ENCODE peak calls at places on chromosomes 13 and 19, in five cellular contexts. V is K562, K is GM12878, M is HepG2, P is HEK293T. Z is an unnamed sample.

GRCh38 chr13:74325106-74325505 is 190.9 kb upstream of the KLF12 start:
- DNase-seq in P (peak), M (peak), K (no peak), V (no peak), Z (peak)

GRCh38 chr19:52200044-52200443 is 10.2 kb downstream of the PPP2R1A start:
- DNase-seq in K (no peak), M (no peak), P (no peak), V (no peak), Z (no peak)

GRCh38 chr13:51249767-51250741 is 27.9 kb downstream of the FAM124A start:
- DNase-seq in M (peak), V (peak), P (peak), K (no peak), Z (peak)

GRCh38 chr19:55599468-55600335 is at the start of the genes FIZ1 and ZNF524:
- DNase-seq in P (peak), K (peak), M (peak), V (peak), Z (peak)

GRCh38 chr13:43908156-43909126 is 28.7 kb downstream of the LACC1 start:
- DNase-seq in K (no peak), P (no peak), V (no peak), M (peak), Z (peak)

GRCh38 chr13:77918391-77919261 is at the start of gene EDNRB:
- DNase-seq in M (no peak), K (no peak), V (no peak), P (peak), Z (peak)

GRCh38 chr13:110186221-110186838 is 120.6 kb downstream of the COL4A1 start:
- DNase-seq in V (no peak), M (no peak), P (no peak), K (no peak), Z (no peak)

GRCh38 chr13:40352385-40352778 is 314.1 kb downstream of the FOXO1 start:
- DNase-seq in K (no peak), P (no peak), M (no peak), V (no peak), Z (no peak)

GRCh38 chr13:31433201-31433600 is 233.4 kb downstream of the B3GLCT start:
- DNase-seq in M (no peak), P (no peak), K (no peak), V (no peak), Z (no peak)

GRCh38 chr13:31434613-31435012 is 234.8 kb downstream of the B3GLCT start:
- DNase-seq in P (no peak), M (no peak), K (no peak), V (no peak), Z (no peak)

GRCh38 chr13:31433756-31434155 is 234.0 kb downstream of the B3GLCT start:
- DNase-seq in P (no peak), K (no peak), V (no peak), M (no peak), Z (no peak)

GRCh38 chr13:31427151-31427867 is 227.5 kb downstream of the B3GLCT start:
- DNase-seq in K (no peak), V (no peak), P (no peak), M (no peak), Z (no peak)

DNA sequence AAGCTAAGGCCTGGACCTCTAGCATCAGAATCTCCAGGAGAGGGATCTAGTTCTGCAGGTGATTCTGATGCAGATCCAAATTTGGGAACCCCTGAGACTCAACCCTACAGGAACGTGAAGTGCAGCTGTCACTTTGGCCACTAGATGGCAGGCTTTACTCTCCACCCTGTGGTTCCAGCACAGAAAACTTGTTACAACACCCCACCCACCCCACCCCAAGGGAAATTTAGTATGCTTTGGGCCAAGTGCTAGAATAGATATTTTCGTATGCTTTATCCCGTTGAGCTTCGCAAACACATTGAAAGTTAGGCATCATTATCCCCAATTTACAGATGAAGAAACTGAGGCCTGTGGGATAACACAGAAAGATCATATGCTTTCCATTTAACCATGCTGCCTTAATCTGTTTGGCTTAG is 232.0 kb downstream of the B3GLCT start:
- DNase-seq in V (peak), P (peak), K (no peak), M (peak), Z (peak)
- TF ChIP-seq FOXM1 in V (no peak), P (no peak), K (no peak), M (no peak), Z (no peak)

GRCh38 chr13:31964168-31964567 is 67.4 kb upstream of the FRY start:
- DNase-seq in K (no peak), P (no peak), M (no peak), V (no peak), Z (no peak)

GRCh38 chr13:31967155-31967554 is 64.4 kb upstream of the FRY start:
- DNase-seq in M (no peak), K (no peak), V (no peak), P (no peak), Z (no peak)

GRCh38 chr13:31965361-31966066 is 66.1 kb upstream of the FRY start:
- DNase-seq in M (no peak), K (peak), P (no peak), V (no peak), Z (no peak)

GRCh38 chr13:31957772-31958171 is 73.8 kb upstream of the FRY start:
- DNase-seq in K (no peak), V (no peak), P (no peak), M (no peak), Z (no peak)

DNA sequence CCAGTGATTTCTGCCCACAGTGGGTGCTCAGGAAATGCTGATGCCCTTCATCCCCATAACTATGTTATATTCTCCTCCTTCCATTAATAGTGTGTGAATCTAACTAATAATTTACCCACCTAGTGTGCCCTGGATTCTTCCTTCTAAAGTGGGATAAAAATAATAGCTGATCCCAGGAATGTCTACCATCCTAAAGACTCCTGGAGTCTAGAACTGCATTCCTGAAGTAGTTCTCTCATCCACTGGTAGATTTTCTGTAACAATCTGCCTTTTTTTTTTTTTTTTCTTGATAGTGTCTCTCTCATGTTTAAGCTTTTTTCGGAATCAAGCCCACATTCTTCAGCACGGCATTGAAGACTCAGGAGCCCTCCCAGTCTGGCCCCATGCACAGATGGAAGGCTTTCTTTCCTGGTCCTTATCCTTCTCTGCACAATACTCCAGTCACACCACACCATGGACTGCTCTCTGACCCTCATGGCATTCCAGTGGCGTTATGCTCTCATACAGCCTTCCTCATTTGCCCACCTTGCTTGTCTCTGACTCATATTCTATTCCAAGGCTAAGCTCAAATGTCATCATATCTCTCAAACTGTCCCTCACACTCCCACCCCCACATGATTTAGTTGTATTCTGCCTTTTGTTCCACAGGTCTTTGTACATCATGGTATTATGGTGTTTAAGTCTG is 68.8 kb upstream of the FRY start:
- DNase-seq in M (peak), K (no peak), V (no peak), P (no peak), Z (no peak)
- TF ChIP-seq FOXM1 in M (no peak), K (no peak), V (no peak), P (no peak), Z (no peak)

DNA sequence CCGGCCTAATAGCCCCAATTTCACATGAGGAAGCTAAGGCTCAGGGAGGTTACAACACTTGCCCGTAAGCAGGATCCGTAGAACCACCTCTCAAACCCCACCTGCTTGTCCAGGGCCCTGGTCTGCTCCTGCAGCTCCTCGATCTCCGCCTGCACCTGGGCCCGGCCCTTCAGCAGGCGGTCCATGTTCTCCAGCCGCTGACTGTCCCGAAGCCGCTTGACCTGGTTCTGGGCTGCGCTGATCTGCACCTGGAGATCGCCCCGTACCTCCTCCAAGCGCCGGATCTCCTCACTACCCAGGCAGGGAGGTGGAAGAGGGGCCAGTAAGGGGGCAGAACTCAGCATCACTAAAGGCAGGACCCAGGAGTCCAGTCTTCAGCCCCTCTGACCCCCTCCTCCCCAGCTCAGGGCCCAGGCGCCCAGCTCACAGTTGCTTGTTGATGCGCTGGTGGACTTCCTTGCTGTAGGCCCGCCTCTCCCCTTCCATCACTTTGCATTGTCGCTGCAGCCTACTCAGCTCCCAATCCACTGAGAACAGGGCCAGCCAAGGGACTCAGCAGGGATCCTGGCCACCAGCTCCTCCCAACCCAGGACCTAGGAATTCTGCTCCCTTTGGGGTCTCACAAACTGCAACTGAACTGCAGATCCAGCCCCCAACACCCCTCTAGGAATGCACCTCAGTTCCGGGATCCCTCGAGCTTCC is 6.9 kb upstream of the EMP3 start:
- DNase-seq in V (no peak), P (no peak), K (no peak), M (no peak), Z (no peak)
- TF ChIP-seq FOXM1 in V (no peak), P (no peak), K (no peak), M (no peak), Z (no peak)

GRCh38 chr19:45205810-45206209 is 27.2 kb downstream of the BLOC1S3 start:
- DNase-seq in K (no peak), V (no peak), P (no peak), M (no peak), Z (no peak)

GRCh38 chr19:45206328-45206727 is 27.7 kb downstream of the BLOC1S3 start:
- DNase-seq in M (no peak), P (no peak), V (no peak), K (no peak), Z (no peak)

GRCh38 chr19:45202637-45203036 is 24.1 kb downstream of the BLOC1S3 start:
- DNase-seq in V (no peak), P (no peak), M (no peak), K (no peak), Z (no peak)

GRCh38 chr19:45195764-45196163 is 17.2 kb downstream of the BLOC1S3 start:
- DNase-seq in K (no peak), P (no peak), M (no peak), V (peak), Z (no peak)

DNA sequence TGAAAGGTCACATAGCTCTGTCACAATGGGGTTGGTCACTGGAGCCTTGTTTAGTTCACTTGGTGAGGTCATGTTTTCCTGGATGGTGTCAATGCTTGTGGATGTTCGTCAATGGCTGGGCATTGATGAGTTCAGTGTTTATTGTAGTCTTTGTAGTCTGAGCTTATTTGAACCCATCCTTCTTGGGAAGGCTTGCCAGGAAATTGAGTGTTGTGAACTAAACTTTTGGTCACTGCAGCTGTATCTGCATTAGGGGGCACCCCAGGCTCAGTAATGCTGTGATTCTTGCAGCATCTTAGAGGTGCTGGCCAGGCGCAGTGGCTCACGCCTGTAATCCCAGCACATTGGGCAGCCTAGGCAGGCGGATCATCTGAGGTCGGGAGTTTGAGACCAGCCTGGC is 22.0 kb downstream of the BLOC1S3 start:
- DNase-seq in P (no peak), K (no peak), M (peak), V (peak), Z (no peak)
- TF ChIP-seq FOXM1 in P (no peak), K (no peak), M (no peak), V (no peak), Z (no peak)

GRCh38 chr13:108322206-108322824 is 52.8 kb downstream of the TNFSF13B start:
- DNase-seq in V (peak), P (peak), M (peak), K (peak), Z (peak)

GRCh38 chr13:108328848-108329247 is 59.3 kb downstream of the TNFSF13B start:
- DNase-seq in P (no peak), M (no peak), V (no peak), K (no peak), Z (no peak)

GRCh38 chr13:108325863-108326262 is 56.3 kb downstream of the TNFSF13B start:
- DNase-seq in P (no peak), M (no peak), V (no peak), K (no peak), Z (no peak)

DNA sequence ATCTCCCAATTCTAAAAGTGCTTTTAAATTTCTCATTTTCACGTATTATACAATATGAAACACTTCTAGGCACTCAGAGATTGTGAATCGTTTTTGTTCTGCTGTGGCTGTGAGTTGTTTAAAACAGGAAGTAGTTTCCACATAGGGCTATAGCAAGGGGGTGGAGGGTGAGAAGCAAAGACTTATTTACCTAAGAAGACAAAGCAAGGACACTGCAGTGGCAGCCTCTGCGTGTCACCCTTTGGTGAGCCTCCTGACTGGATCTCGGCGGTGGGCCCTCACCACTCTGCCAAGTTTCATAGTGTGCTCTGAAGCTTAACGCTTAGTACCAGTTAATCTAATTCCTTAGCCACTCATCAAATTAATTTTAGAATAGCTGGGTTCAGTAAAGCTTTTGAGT is 56.8 kb downstream of the TNFSF13B start:
- DNase-seq in K (peak), V (no peak), M (peak), P (no peak), Z (no peak)
- TF ChIP-seq FOXM1 in K (no peak), V (no peak), M (no peak), P (no peak), Z (no peak)

DNA sequence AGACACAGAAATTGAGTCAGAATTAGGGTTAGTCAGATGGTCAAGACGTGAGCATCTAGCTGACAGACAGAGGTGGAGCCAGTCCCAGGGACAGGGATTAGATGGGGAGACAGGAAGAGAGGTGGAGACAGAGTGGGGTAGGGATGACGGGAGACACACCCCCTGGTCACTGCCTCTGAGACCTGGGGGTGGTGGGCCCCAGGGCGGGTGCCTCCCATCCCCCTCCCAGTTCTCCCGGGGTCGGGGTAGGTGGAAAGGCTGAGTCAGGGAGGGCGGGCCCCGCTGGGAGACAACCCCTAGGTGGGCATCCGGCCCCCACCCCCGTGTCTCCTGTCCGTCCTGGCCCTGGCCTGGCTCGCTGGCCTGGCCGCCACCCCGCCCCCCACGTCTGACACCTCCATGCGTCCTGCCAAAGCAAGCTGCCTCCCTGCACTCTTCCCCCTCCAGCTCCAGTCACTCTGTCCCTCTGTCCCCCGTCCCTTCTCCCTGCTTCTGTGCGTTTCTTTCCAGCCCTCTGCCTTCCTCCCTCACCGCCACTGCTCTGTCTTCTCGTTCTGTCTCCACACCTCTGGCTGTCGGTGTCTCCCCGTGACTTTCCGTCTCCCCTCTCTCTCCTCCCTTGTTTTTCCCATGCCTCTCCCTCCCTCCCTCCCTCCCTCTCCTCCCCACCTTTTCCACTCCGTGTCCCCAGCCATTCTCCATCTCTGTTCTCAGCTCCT is 15.1 kb downstream of the CCDC97 start:
- DNase-seq in P (no peak), V (peak), K (no peak), M (peak), Z (peak)
- TF ChIP-seq FOXM1 in P (no peak), V (no peak), K (no peak), M (no peak), Z (no peak)

GRCh38 chr19:16595097-16595496 is 22.9 kb upstream of the SLC35E1 start:
- DNase-seq in P (no peak), M (no peak), K (no peak), V (no peak), Z (no peak)

GRCh38 chr19:16594681-16595091 is 22.5 kb upstream of the SLC35E1 start:
- DNase-seq in P (no peak), M (no peak), K (no peak), V (no peak), Z (no peak)

GRCh38 chr19:16594131-16594586 is 21.9 kb upstream of the SLC35E1 start:
- DNase-seq in V (no peak), P (no peak), M (no peak), K (no peak), Z (no peak)

GRCh38 chr19:16598848-16599247 is 26.6 kb upstream of the SLC35E1 start:
- DNase-seq in K (no peak), V (no peak), P (no peak), M (no peak), Z (peak)

DNA sequence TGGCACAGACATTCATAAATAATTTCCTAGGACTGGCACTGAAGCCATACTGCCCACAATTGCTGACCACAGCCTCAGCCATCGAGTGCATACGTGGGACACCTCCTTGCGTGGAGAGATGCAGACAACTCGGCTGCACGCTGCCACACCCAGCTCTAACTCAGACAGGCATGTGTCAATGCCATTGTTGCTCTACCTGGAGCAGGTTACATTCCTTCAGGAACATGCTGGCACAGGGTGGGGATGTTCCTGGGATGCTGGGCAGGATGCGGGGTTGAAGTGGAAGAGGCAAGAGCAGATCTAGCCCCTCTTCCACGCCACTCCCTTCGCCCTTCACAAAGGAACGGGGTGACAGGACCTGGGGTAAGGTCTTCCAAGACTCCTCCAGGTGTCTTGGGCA is 24.2 kb upstream of the SLC35E1 start:
- DNase-seq in V (no peak), K (no peak), P (no peak), M (no peak), Z (no peak)
- TF ChIP-seq FOXM1 in V (no peak), K (no peak), P (no peak), M (no peak), Z (no peak)

GRCh38 chr13:26020536-26021290 is 31.1 kb downstream of the SHISA2 start:
- DNase-seq in K (no peak), P (no peak), V (no peak), M (no peak), Z (no peak)

GRCh38 chr13:26021516-26021915 is 30.3 kb downstream of the SHISA2 start:
- DNase-seq in V (no peak), K (no peak), M (no peak), P (no peak), Z (no peak)

GRCh38 chr13:26024558-26024957 is 27.3 kb downstream of the SHISA2 start:
- DNase-seq in M (no peak), K (no peak), V (no peak), P (no peak), Z (no peak)

GRCh38 chr13:26021956-26022355 is 29.9 kb downstream of the SHISA2 start:
- DNase-seq in V (no peak), P (no peak), M (no peak), K (no peak), Z (no peak)

DNA sequence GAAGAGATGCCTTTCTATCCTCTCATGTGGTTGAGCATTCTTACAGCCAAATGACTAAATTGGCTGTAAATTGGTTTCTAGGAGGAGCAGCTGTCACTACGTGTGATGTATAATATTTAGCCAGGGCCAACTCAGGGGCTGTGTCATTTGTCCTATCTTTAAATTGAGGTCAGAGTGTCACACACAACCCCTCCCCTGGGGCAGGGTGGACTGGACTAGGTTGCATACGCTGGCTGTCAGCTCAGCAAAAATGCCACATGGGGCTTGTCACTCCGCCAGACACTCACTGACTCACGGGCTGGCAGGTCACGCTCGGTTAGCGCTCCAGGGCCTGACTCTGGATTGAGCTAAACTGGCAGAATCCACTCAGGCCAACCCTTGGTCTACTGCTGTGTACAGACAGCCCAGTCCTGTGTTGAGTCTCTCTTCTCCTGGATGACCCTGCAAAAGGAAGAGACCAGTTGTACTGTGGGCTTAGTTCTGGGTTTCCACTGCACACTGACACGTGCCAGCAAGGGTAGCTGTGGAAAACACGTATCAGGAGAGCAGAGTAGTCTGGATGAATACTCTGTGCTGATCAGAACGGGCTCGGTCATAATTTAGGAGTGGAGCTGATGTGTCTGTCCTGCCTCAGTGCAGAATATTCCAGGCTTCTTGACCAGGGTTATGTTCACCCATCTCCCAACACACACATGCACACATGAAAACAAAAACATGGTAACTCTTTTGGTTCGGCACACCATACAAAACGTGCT is 29.1 kb downstream of the SHISA2 start:
- DNase-seq in P (peak), M (no peak), V (no peak), K (no peak), Z (peak)
- TF ChIP-seq FOXM1 in P (no peak), M (no peak), V (no peak), K (no peak), Z (no peak)